ENCODE peak calls at places on chromosomes 12 and 14, in five cellular contexts. W is heart left ventricle; Y is caudate nucleus; T is activated CD4-positive, alpha-beta T cell treated with anti-CD3 and anti-CD28 coated beads, Interleukin-2, amount 50 U/mL, for 1 hour; S is SHP77. A is an unnamed sample.

GRCh38 chr12:22416831-22417230 is 82.3 kb upstream of the ST8SIA1 start:
- DNase-seq in Y (no peak), S (no peak), T (no peak), W (no peak), A (no peak)

GRCh38 chr14:50321009-50321660 is 9.0 kb downstream of the DMAC2L start:
- DNase-seq in S (peak), Y (peak), W (no peak), T (peak), A (peak)

GRCh38 chr14:22570132-22570949 is 18.7 kb downstream of the DAD1 start:
- DNase-seq in S (peak), W (peak), Y (peak), T (peak), A (peak)

GRCh38 chr14:69842671-69843407 is 36.4 kb upstream of the SMOC1 start:
- DNase-seq in S (peak), Y (no peak), W (no peak), T (no peak), A (no peak)

GRCh38 chr12:113190761-113191160 is 5.2 kb downstream of the RITA1 start:
- DNase-seq in Y (no peak), W (no peak), T (no peak), S (no peak), A (no peak)

GRCh38 chr12:130828895-130829294 is 10.2 kb downstream of the STX2 start:
- DNase-seq in W (no peak), S (no peak), T (no peak), Y (no peak), A (no peak)

GRCh38 chr14:86672071-86672470 is 1142.1 kb downstream of the FLRT2 start:
- DNase-seq in Y (no peak), S (no peak), W (no peak), T (no peak), A (no peak)

GRCh38 chr14:49892636-49893308 is at the start of gene ARF6:
- DNase-seq in T (peak), Y (peak), W (peak), S (peak), A (peak)

GRCh38 chr12:464484-465267 is 4.9 kb downstream of the B4GALNT3 start:
- DNase-seq in W (peak), T (no peak), S (no peak), Y (no peak), A (no peak)

GRCh38 chr14:92678766-92679165 is 69.7 kb downstream of the LGMN start:
- DNase-seq in Y (no peak), W (no peak), S (no peak), T (no peak), A (no peak)

GRCh38 chr14:50062438-50063039 is 53.8 kb downstream of the VCPKMT start:
- DNase-seq in S (peak), T (peak), Y (no peak), W (no peak), A (no peak)

GRCh38 chr12:29754235-29755189 is 29.2 kb downstream of the TMTC1 start:
- DNase-seq in Y (no peak), T (no peak), W (no peak), S (no peak), A (no peak)

GRCh38 chr12:109944975-109945374 is 44.9 kb downstream of the TCHP start:
- DNase-seq in W (peak), T (no peak), Y (no peak), S (no peak), A (no peak)

GRCh38 chr14:61837336-61838229 is 75.4 kb downstream of the SNAPC1 start:
- DNase-seq in W (peak), S (peak), Y (peak), T (peak), A (peak)

GRCh38 chr12:2183556-2184541 is 131.1 kb downstream of the CACNA1C start:
- DNase-seq in Y (no peak), S (no peak), T (no peak), W (no peak), A (no peak)

GRCh38 chr12:69392146-69392928 is 32.8 kb downstream of the YEATS4 start:
- DNase-seq in S (no peak), T (no peak), Y (no peak), W (no peak), A (no peak)

GRCh38 chr12:3199551-3200031 is 122.4 kb downstream of the TSPAN9 start:
- DNase-seq in S (no peak), Y (no peak), T (no peak), W (peak), A (no peak)

GRCh38 chr14:90564496-90564895 is 167.7 kb downstream of the CALM1 start:
- DNase-seq in T (no peak), W (no peak), Y (no peak), S (no peak), A (no peak)

GRCh38 chr14:19878029-19878642 is 3.2 kb downstream of the OR4K2 start:
- DNase-seq in Y (no peak), S (peak), T (no peak), W (no peak), A (peak)

GRCh38 chr12:10304161-10304574 is 3.5 kb upstream of the KLRD1 start:
- DNase-seq in Y (no peak), W (no peak), S (no peak), T (no peak), A (no peak)

GRCh38 chr12:51898937-51899336 is 8.4 kb upstream of the ACVRL1 start:
- DNase-seq in Y (no peak), W (no peak), S (no peak), T (no peak), A (no peak)

GRCh38 chr14:92719421-92719820 is 29.0 kb downstream of the LGMN start:
- DNase-seq in Y (no peak), S (no peak), T (no peak), W (no peak), A (no peak)

GRCh38 chr12:24948452-24948815 is 467 bp downstream of the BCAT1 start:
- DNase-seq in Y (no peak), W (no peak), T (no peak), S (no peak), A (no peak)

GRCh38 chr14:50830932-50831703 is at the start of gene NIN:
- DNase-seq in S (peak), W (peak), Y (peak), T (peak), A (peak)

GRCh38 chr14:95146079-95146771 is 11.1 kb downstream of the DICER1 start:
- DNase-seq in W (no peak), T (no peak), Y (no peak), S (no peak), A (no peak)

GRCh38 chr12:92046557-92046956 is 99.1 kb downstream of the BTG1 start:
- DNase-seq in T (no peak), S (no peak), Y (no peak), W (no peak), A (no peak)

GRCh38 chr14:104091061-104091926 is 5.8 kb downstream of the ASPG start:
- DNase-seq in Y (no peak), T (no peak), W (peak), S (no peak), A (no peak)

GRCh38 chr12:101200824-101201223 is 9.2 kb downstream of the SLC5A8 start:
- DNase-seq in T (no peak), Y (no peak), W (no peak), S (no peak), A (no peak)

GRCh38 chr12:120571299-120571698 is 9.9 kb downstream of the POP5 start:
- DNase-seq in S (no peak), W (no peak), Y (no peak), T (no peak), A (no peak)

GRCh38 chr12:127655691-127656090 is 611.3 kb upstream of the TMEM132C start:
- DNase-seq in W (no peak), Y (no peak), S (no peak), T (no peak), A (no peak)

GRCh38 chr14:81319946-81320345 is 80.2 kb downstream of the STON2 start:
- DNase-seq in W (no peak), S (no peak), Y (no peak), T (no peak), A (no peak)

GRCh38 chr12:89448526-89448925 is 76.1 kb downstream of the GALNT4 start:
- DNase-seq in W (no peak), S (no peak), T (no peak), Y (no peak), A (no peak)